ENCODE peak calls at places on chromosome 3, in seven cellular contexts. B is MM.1S, K is ovary, U is GM23338, O is heart right ventricle, H is Peyer's patch, Y is tibial artery. R is an unnamed sample. For H3K27me3, the result is how much of the 10 kb centered on the place peaks cover.

GRCh38 chr3:16720367-16720766 is 115.1 kb upstream of the DAZL start:
- DNase-seq in K (no peak), B (no peak), H (no peak), O (no peak), U (no peak), Y (no peak), R (no peak)

GRCh38 chr3:119894195-119894594 is 112.3 kb downstream of the NR1I2 start:
- DNase-seq in H (no peak), O (no peak), Y (no peak), K (no peak), B (no peak), U (no peak), R (no peak)

GRCh38 chr3:65401359-65401810 is 637.3 kb downstream of the MAGI1 start:
- DNase-seq in O (no peak), U (peak), B (no peak), K (no peak), H (no peak), Y (no peak), R (no peak)

GRCh38 chr3:126342991-126343661 is 14.1 kb downstream of the KLF15 start:
- DNase-seq in O (peak), B (no peak), H (peak), K (peak), U (peak), Y (peak), R (no peak)

GRCh38 chr3:136428167-136428566 is 178.0 kb downstream of the PCCB start:
- DNase-seq in K (no peak), B (no peak), O (no peak), H (no peak), U (no peak), Y (no peak), R (no peak)

GRCh38 chr3:42745291-42745745 is 27.7 kb downstream of the CCDC13 start:
- DNase-seq in Y (no peak), B (no peak), K (no peak), U (no peak), O (no peak), H (no peak), R (no peak)

GRCh38 chr3:107813066-107813465 is 277.8 kb downstream of the CD47 start:
- DNase-seq in K (no peak), H (no peak), B (no peak), Y (no peak), O (no peak), U (no peak), R (no peak)

GRCh38 chr3:9500108-9501050 is 53.2 kb downstream of the LHFPL4 start:
- DNase-seq in U (peak), K (peak), Y (no peak), O (peak), H (peak), B (peak), R (peak)

GRCh38 chr3:135107043-135107442 is 312.0 kb downstream of the EPHB1 start:
- DNase-seq in O (no peak), Y (no peak), U (no peak), H (no peak), B (no peak), K (no peak), R (no peak)

GRCh38 chr3:154156529-154156928 is 35.3 kb downstream of the ARHGEF26 start:
- DNase-seq in K (no peak), U (no peak), Y (no peak), O (no peak), B (no peak), H (no peak), R (no peak)

GRCh38 chr3:144756704-144757440 is 785.2 kb downstream of the DIPK2A start:
- DNase-seq in Y (no peak), O (no peak), K (no peak), H (no peak), U (no peak), B (no peak), R (no peak)

GRCh38 chr3:117695871-117696270 is 986.3 kb downstream of the TUSC7 start:
- DNase-seq in U (no peak), K (no peak), B (no peak), H (no peak), O (no peak), Y (no peak), R (no peak)

GRCh38 chr3:64207289-64208086 is 17.8 kb downstream of the PRICKLE2 start:
- DNase-seq in U (no peak), K (no peak), O (peak), H (no peak), B (no peak), Y (no peak), R (no peak)

GRCh38 chr3:66494964-66495581 is 5.7 kb downstream of the LRIG1 start:
- DNase-seq in U (no peak), O (no peak), K (no peak), Y (no peak), H (no peak), B (no peak), R (no peak)

GRCh38 chr3:14549256-14549931 is 9.3 kb upstream of the GRIP2 start:
- DNase-seq in U (peak), O (no peak), Y (no peak), B (peak), K (no peak), H (no peak), R (no peak)

GRCh38 chr3:6120786-6121185 is 740.1 kb upstream of the GRM7 start:
- DNase-seq in Y (no peak), U (no peak), K (no peak), B (no peak), H (no peak), O (no peak), R (no peak)

GRCh38 chr3:182139627-182140357 is 428.1 kb downstream of the SOX2 start:
- DNase-seq in O (no peak), B (no peak), K (no peak), H (no peak), Y (no peak), U (peak), R (no peak)

GRCh38 chr3:50525987-50526386 is 22.6 kb upstream of the CACNA2D2 start:
- DNase-seq in U (peak), H (no peak), B (peak), O (no peak), K (no peak), Y (no peak), R (peak)

GRCh38 chr3:168655591-168655990 is 559.9 kb upstream of the GOLIM4 start:
- DNase-seq in U (no peak), H (no peak), K (no peak), Y (no peak), B (no peak), O (no peak), R (no peak)

GRCh38 chr3:70753572-70753971 is 441.1 kb upstream of the MDFIC2 start:
- DNase-seq in B (no peak), O (no peak), U (peak), Y (no peak), H (no peak), K (no peak), R (no peak)

GRCh38 chr3:71201939-71202338 is 381.6 kb downstream of the FOXP1 start:
- DNase-seq in Y (peak), K (peak), B (no peak), O (peak), U (peak), H (no peak), R (no peak)

GRCh38 chr3:127787071-127787490 is 35.2 kb downstream of the MGLL start:
- DNase-seq in U (no peak), Y (peak), O (no peak), K (no peak), H (peak), B (no peak), R (no peak)

GRCh38 chr3:190385835-190386688 is 1.9 kb upstream of the CLDN16 start:
- DNase-seq in O (no peak), B (no peak), U (no peak), Y (no peak), K (no peak), H (no peak), R (no peak)

GRCh38 chr3:41345788-41346187 is 146.5 kb downstream of the CTNNB1 start:
- DNase-seq in O (no peak), B (no peak), Y (no peak), H (no peak), U (no peak), K (no peak), R (no peak)

GRCh38 chr3:114745322-114746240 is 401.5 kb downstream of the ZBTB20 start:
- DNase-seq in U (no peak), B (no peak), H (no peak), O (no peak), K (no peak), Y (no peak), R (no peak)

GRCh38 chr3:99929409-99930139 is 111.9 kb downstream of the CMSS1 start:
- DNase-seq in Y (no peak), U (no peak), B (no peak), O (peak), K (no peak), H (no peak), R (no peak)

GRCh38 chr3:65545429-65545828 is 493.3 kb downstream of the MAGI1 start:
- DNase-seq in Y (no peak), K (no peak), U (no peak), O (no peak), H (no peak), B (no peak), R (no peak)

GRCh38 chr3:118932822-118933558 is 101.7 kb downstream of the IGSF11 start:
- DNase-seq in B (no peak), U (no peak), O (no peak), H (no peak), Y (no peak), K (no peak), R (no peak)

GRCh38 chr3:71908001-71908400 is 123.1 kb upstream of the PROK2 start:
- DNase-seq in Y (no peak), O (peak), K (peak), B (no peak), U (no peak), H (no peak), R (no peak)

GRCh38 chr3:124628865-124629264 is 101.4 kb upstream of the UMPS start:
- DNase-seq in B (no peak), O (no peak), U (no peak), Y (no peak), K (no peak), H (no peak), R (no peak)

GRCh38 chr3:20546636-20547035 is 360.6 kb upstream of the SGO1 start:
- DNase-seq in K (no peak), Y (no peak), H (no peak), U (no peak), O (no peak), B (no peak), R (no peak)

GRCh38 chr3:175310046-175310445 is 450.9 kb downstream of the NAALADL2 start:
- DNase-seq in U (no peak), B (no peak), H (no peak), K (no peak), O (no peak), Y (no peak), R (no peak)

GRCh38 chr3:111103807-111104206 is 32.2 kb downstream of the NECTIN3 start:
- DNase-seq in U (no peak), H (no peak), Y (no peak), K (no peak), B (no peak), O (no peak), R (no peak)

GRCh38 chr3:5084224-5084623 is 37.9 kb upstream of the ARL8B start:
- DNase-seq in Y (no peak), B (no peak), O (no peak), K (no peak), U (no peak), H (no peak), R (no peak)

GRCh38 chr3:128004661-128005060 is 47.6 kb upstream of the SEC61A1 start:
- DNase-seq in U (no peak), B (no peak), Y (no peak), H (no peak), K (no peak), O (no peak), R (no peak)

GRCh38 chr3:81439088-81439487 is 322.4 kb downstream of the GBE1 start:
- DNase-seq in Y (no peak), B (no peak), H (no peak), O (no peak), K (no peak), U (no peak), R (no peak)

GRCh38 chr3:45132568-45133211 is 13.5 kb downstream of the CDCP1 start:
- DNase-seq in B (no peak), O (no peak), K (no peak), U (no peak), H (no peak), Y (no peak), R (no peak)

GRCh38 chr3:45137656-45138181 is 8.5 kb downstream of the CDCP1 start:
- DNase-seq in H (no peak), B (no peak), O (no peak), K (no peak), U (peak), Y (no peak), R (no peak)

GRCh38 chr3:45135959-45136358 is 10.2 kb downstream of the CDCP1 start:
- DNase-seq in K (no peak), Y (no peak), B (no peak), O (no peak), H (no peak), U (no peak), R (no peak)

GRCh38 chr3:45131201-45131600 is 15.0 kb downstream of the CDCP1 start:
- DNase-seq in U (no peak), K (no peak), O (no peak), H (no peak), Y (no peak), B (no peak), R (no peak)

GRCh38 chr3:45134758-45135521 is 11.2 kb downstream of the CDCP1 start:
- DNase-seq in H (no peak), B (no peak), Y (no peak), O (no peak), K (no peak), U (no peak), R (no peak)
- H3K27ac ChIP-seq in H (no peak), B (no peak), Y (no peak), O (no peak), K (no peak), U (no peak), R (no peak)

GRCh38 chr3:30135190-30135589 is 471.2 kb upstream of the TGFBR2 start:
- DNase-seq in B (no peak), K (no peak), O (peak), H (no peak), U (peak), Y (no peak), R (no peak)
- H3K27me3 ChIP-seq in B (under half), K (under half), O (under half), H (under half), U (under half), Y (under half), R (under half)

DNA sequence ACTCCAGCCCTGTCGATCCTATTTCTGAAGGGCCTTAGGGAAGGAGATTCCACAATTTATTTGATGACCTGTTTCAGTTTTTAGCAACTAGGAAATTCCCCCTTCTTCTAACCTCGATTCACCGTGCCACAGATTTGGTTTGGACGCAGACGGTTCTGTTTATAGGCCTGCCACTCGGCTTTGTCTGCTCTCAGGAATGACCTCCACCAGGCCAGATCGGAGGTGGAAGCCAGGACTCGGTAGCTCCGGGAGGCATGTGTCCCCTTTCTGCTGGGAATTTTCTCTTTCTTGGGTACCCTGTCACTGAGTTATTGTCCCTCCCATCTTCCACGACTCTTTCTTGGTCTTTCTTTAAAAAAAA is 85.5 kb upstream of the ETV5 start:
- DNase-seq in K (no peak), H (no peak), Y (no peak), O (no peak), B (no peak), U (no peak), R (no peak)
- H3K4me3 ChIP-seq in K (no peak), H (no peak), Y (no peak), O (peak), B (no peak), U (peak), R (no peak)

DNA sequence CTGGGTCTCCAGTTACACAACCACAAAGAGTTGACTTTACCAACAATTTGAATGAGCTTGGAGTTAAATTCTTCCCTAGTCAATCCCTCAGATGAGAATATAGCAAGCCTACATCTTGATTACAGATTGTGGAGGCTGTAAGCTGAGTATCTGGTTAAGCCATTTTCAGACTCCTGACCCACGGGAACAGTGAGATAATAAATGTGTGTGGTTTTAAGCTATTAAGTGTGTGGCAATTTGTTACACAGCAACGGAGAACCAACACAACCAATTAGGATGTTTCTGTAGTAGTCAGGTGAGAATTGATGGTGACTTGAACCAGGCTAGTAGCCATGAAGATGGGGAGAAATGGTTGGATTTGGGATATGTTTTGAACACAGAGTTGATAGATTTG is 37.7 kb upstream of the SLC4A7 start:
- DNase-seq in U (no peak), Y (no peak), B (no peak), K (no peak), O (no peak), H (no peak), R (no peak)
- H3K27ac ChIP-seq in U (no peak), Y (peak), B (no peak), K (no peak), O (no peak), H (no peak), R (no peak)

GRCh38 chr3:151082880-151083838 is 2.3 kb upstream of the MED12L start:
- DNase-seq in Y (no peak), K (no peak), B (no peak), O (no peak), U (no peak), H (no peak), R (no peak)
- H3K27me3 ChIP-seq in Y (under half), K (under half), B (under half), O (under half), U (under half), H (under half), R (under half)